ENCODE peak calls at places on chromosomes 2 and 18, in six cellular contexts. M, W, N, C, V and G are unnamed samples.

GRCh38 chr2:149184994-149185393 is 145.4 kb upstream of the LYPD6 start:
- DNase-seq in W (no peak), V (no peak), N (no peak), C (no peak), M (no peak), G (no peak)

GRCh38 chr2:120670371-120670770 is 65.3 kb upstream of the GLI2 start:
- DNase-seq in C (no peak), N (no peak), V (no peak), M (no peak), W (no peak), G (no peak)

GRCh38 chr2:218872645-218873358 is 7.8 kb upstream of the WNT10A start:
- DNase-seq in W (no peak), N (no peak), M (no peak), V (no peak), C (no peak), G (no peak)

GRCh38 chr18:35345460-35345921 is 1.3 kb upstream of the ZNF24 start:
- DNase-seq in C (no peak), N (no peak), W (no peak), V (no peak), M (no peak), G (no peak)

GRCh38 chr2:58427572-58428285 is 186.6 kb upstream of the FANCL start:
- DNase-seq in M (no peak), V (peak), N (no peak), W (no peak), C (peak), G (no peak)

GRCh38 chr2:72933207-72933606 is 15.9 kb downstream of the EMX1 start:
- DNase-seq in V (no peak), C (no peak), W (no peak), N (no peak), M (no peak), G (no peak)

GRCh38 chr2:121638333-121638732 is 10.9 kb downstream of the CLASP1 start:
- DNase-seq in M (no peak), V (no peak), W (no peak), C (no peak), N (no peak), G (no peak)

GRCh38 chr2:111618577-111618930 is 265.4 kb downstream of the ANAPC1 start:
- DNase-seq in C (no peak), W (no peak), V (no peak), M (no peak), N (no peak), G (no peak)